ENCODE peak calls at places on chromosome 5, in seven cellular contexts. S is lower lobe of right lung, G is AG04449, J is right atrium auricular region, L is ovary, H is HFF-Myc, B is OCI-LY7. K is an unnamed sample.

GRCh38 chr5:95181650-95182049 is 103.2 kb downstream of the MCTP1 start:
- DNase-seq in H (no peak), L (no peak), S (no peak), J (no peak), B (no peak), G (no peak), K (no peak)

GRCh38 chr5:64612349-64612961 is 77.8 kb upstream of the SHISAL2B start:
- DNase-seq in G (no peak), J (no peak), H (peak), L (peak), B (peak), S (no peak), K (peak)

GRCh38 chr5:131795879-131796792 is 681 bp downstream of the FNIP1 start:
- DNase-seq in J (peak), S (peak), B (peak), G (no peak), L (peak), H (no peak), K (peak)

GRCh38 chr5:96177303-96177869 is 215.7 kb upstream of the ELL2 start:
- DNase-seq in L (no peak), B (no peak), S (no peak), H (peak), G (peak), J (no peak), K (peak)

GRCh38 chr5:76850543-76851140 is 828 bp downstream of the S100Z start:
- DNase-seq in H (no peak), G (no peak), B (no peak), L (no peak), S (no peak), J (no peak), K (no peak)

GRCh38 chr5:54713923-54714581 is 196.5 kb downstream of the SNX18 start:
- DNase-seq in H (no peak), J (no peak), B (no peak), S (no peak), G (no peak), L (no peak), K (no peak)

GRCh38 chr5:158456756-158457155 is 597.8 kb upstream of the CLINT1 start:
- DNase-seq in J (peak), H (peak), G (peak), S (no peak), L (no peak), B (no peak), K (no peak)

GRCh38 chr5:95731571-95732554 is 727 bp downstream of the RHOBTB3 start:
- DNase-seq in H (no peak), L (peak), S (peak), J (no peak), B (no peak), G (no peak), K (peak)

GRCh38 chr5:10501554-10502075 is 59.9 kb downstream of the ROPN1L start:
- DNase-seq in B (no peak), G (no peak), L (no peak), J (no peak), H (no peak), S (no peak), K (no peak)

GRCh38 chr5:102958481-102959011 is 161.4 kb downstream of the GIN1 start:
- DNase-seq in L (no peak), S (no peak), J (no peak), B (no peak), G (no peak), H (peak), K (no peak)

GRCh38 chr5:170484459-170484831 is 19.4 kb upstream of the KCNIP1 start:
- DNase-seq in S (no peak), H (no peak), B (no peak), J (no peak), G (no peak), L (no peak), K (no peak)

GRCh38 chr5:179974946-179975712 is 67.4 kb upstream of the TBC1D9B start:
- DNase-seq in L (no peak), B (peak), G (no peak), S (peak), J (no peak), H (no peak), K (peak)

GRCh38 chr5:81132381-81132780 is 100.7 kb upstream of the CKMT2 start:
- DNase-seq in B (no peak), H (no peak), L (no peak), G (no peak), J (no peak), S (no peak), K (no peak)

GRCh38 chr5:64384761-64385160 is 121.1 kb upstream of the RGS7BP start:
- DNase-seq in G (no peak), B (peak), J (no peak), L (no peak), S (no peak), H (no peak), K (peak)

GRCh38 chr5:141835928-141836667 is 42.1 kb downstream of the PCDH1 start:
- DNase-seq in H (no peak), S (no peak), J (no peak), B (no peak), L (no peak), G (no peak), K (no peak)

GRCh38 chr5:77087484-77088291 is 603 bp upstream of the ZBED3 start:
- DNase-seq in G (no peak), B (no peak), H (no peak), L (peak), J (peak), S (peak), K (peak)

GRCh38 chr5:123204224-123204623 is 115.2 kb downstream of the PRDM6 start:
- DNase-seq in H (peak), S (no peak), B (no peak), L (no peak), G (no peak), J (no peak), K (no peak)

GRCh38 chr5:168666356-168666755 is 87.2 kb upstream of the PANK3 start:
- DNase-seq in G (no peak), J (no peak), S (no peak), L (no peak), H (no peak), B (no peak), K (no peak)

GRCh38 chr5:135456238-135457099 is 4.3 kb upstream of the TIFAB start:
- DNase-seq in H (no peak), L (no peak), B (no peak), J (peak), S (peak), G (no peak), K (peak)

GRCh38 chr5:33937700-33938506 is 1.7 kb downstream of the RXFP3 start:
- DNase-seq in H (no peak), G (no peak), L (no peak), B (no peak), J (no peak), S (no peak), K (no peak)

GRCh38 chr5:515273-515836 is 8.9 kb downstream of the SLC9A3 start:
- DNase-seq in L (no peak), J (no peak), G (no peak), H (no peak), B (no peak), S (no peak), K (no peak)

GRCh38 chr5:58458851-58459275 is 1.0 kb downstream of the PLK2 start:
- DNase-seq in G (no peak), J (no peak), L (no peak), B (no peak), H (no peak), S (no peak), K (no peak)

GRCh38 chr5:136636001-136636400 is 270.7 kb upstream of the TRPC7 start:
- DNase-seq in B (no peak), G (no peak), S (no peak), J (no peak), H (no peak), L (no peak), K (no peak)

GRCh38 chr5:136626531-136626930 is 261.2 kb upstream of the TRPC7 start:
- DNase-seq in G (no peak), H (no peak), B (no peak), S (no peak), J (no peak), L (no peak), K (no peak)

GRCh38 chr5:136629125-136629790 is 263.9 kb upstream of the TRPC7 start:
- DNase-seq in L (no peak), B (no peak), G (no peak), H (no peak), S (no peak), J (no peak), K (no peak)

GRCh38 chr5:136631176-136631575 is 265.8 kb upstream of the TRPC7 start:
- DNase-seq in S (no peak), G (no peak), L (no peak), J (no peak), B (no peak), H (no peak), K (no peak)
- TF ChIP-seq CTCF in S (no peak), G (no peak), L (no peak), J (no peak), B (no peak), H (no peak), K (no peak)

GRCh38 chr5:73312872-73313510 is 135.6 kb downstream of the FOXD1 start:
- DNase-seq in L (no peak), S (no peak), H (no peak), G (no peak), B (no peak), J (no peak), K (no peak)

GRCh38 chr5:73307645-73308346 is 134.8 kb downstream of the TMEM174 start:
- DNase-seq in H (no peak), S (no peak), L (no peak), B (no peak), G (no peak), J (no peak), K (no peak)

GRCh38 chr5:73314395-73315195 is 134.0 kb downstream of the FOXD1 start:
- DNase-seq in L (no peak), B (no peak), S (no peak), H (no peak), J (no peak), G (no peak), K (no peak)

GRCh38 chr5:73311291-73312110 is 137.1 kb downstream of the FOXD1 start:
- DNase-seq in H (no peak), G (peak), J (no peak), B (no peak), L (no peak), S (no peak), K (peak)

GRCh38 chr5:73312146-73312871 is 136.3 kb downstream of the FOXD1 start:
- DNase-seq in S (no peak), G (peak), L (no peak), J (no peak), B (peak), H (peak), K (no peak)
- TF ChIP-seq CTCF in S (no peak), G (peak), L (no peak), J (no peak), B (no peak), H (peak), K (no peak)

GRCh38 chr5:111574316-111574715 is 62.0 kb upstream of the STARD4 start:
- DNase-seq in S (no peak), H (no peak), L (no peak), J (no peak), B (no peak), G (no peak), K (no peak)

DNA sequence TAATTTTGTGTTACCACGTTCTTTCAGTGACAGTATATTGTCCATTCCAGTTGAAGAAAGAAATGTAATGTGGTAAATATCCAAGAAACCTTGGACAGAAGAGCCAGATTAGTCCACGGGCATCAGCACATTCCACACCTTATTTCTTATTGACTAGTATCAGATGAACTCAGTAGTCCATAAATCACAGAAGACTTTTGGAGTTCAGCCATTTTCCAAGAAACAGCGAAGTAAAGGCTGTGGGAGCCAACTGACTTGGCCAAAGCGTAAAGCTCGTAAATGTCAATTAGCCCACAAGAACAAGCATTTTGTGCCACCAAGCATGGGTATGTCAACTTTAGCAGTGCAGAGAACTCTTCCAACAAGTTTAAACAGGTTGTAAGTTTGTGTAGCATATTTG is 60.2 kb upstream of the STARD4 start:
- DNase-seq in B (no peak), S (no peak), L (no peak), H (no peak), G (no peak), J (no peak), K (no peak)
- TF ChIP-seq CTCF in B (no peak), S (no peak), L (no peak), H (no peak), G (no peak), J (no peak), K (no peak)

DNA sequence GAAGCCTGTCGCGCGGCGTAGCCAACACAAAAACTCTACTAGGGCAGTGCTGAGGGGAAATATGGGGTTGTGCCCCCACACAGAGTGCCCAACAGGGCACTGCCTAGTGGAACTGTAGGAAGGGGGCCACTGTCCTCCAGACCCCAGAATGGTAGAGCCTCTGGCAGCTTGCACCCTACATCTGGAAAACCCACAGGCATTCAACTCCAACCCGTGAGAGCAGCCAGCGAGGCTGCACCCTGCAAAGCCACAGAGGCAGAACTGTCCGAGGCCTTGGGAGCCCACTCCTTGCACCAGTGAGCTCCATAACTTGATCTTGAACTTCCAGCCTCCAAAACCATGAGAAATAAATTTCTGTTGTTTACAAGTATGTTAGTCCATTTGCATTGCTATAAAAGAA is 27.7 kb downstream of the GRAMD2B start:
- DNase-seq in H (no peak), L (no peak), S (no peak), B (no peak), J (no peak), G (no peak), K (no peak)
- TF ChIP-seq CTCF in H (no peak), L (no peak), S (no peak), B (no peak), J (no peak), G (no peak), K (no peak)

K was measured in Calu3.